ENCODE peak calls at places on chromosomes 13 and 19, in seven cellular contexts. Y is effector memory CD4-positive, alpha-beta T cell; S is left lung; B is thoracic aorta; Q is colonic mucosa; N is PC-9; Z is tibial artery. G is an unnamed sample. For H3K9me3, the result is how much of the 10 kb centered on the place peaks cover.

GRCh38 chr13:61258185-61258584 is 157.5 kb downstream of the PCDH20 start:
- DNase-seq in Q (no peak), B (no peak), Y (no peak), S (no peak), Z (no peak), N (no peak), G (no peak)

GRCh38 chr13:22836475-22836874 is 344.3 kb upstream of the SGCG start:
- DNase-seq in Z (no peak), Y (no peak), S (no peak), Q (no peak), B (no peak), N (no peak), G (no peak)

GRCh38 chr13:106986687-106987434 is 418.9 kb upstream of the ARGLU1 start:
- DNase-seq in N (no peak), Y (no peak), Z (no peak), S (no peak), B (no peak), Q (no peak), G (no peak)

GRCh38 chr19:13441810-13442512 is 64.3 kb downstream of the CACNA1A start:
- DNase-seq in Z (no peak), N (peak), B (no peak), Y (peak), Q (peak), S (no peak), G (peak)

GRCh38 chr13:94454906-94455305 is 24.6 kb downstream of the DCT start:
- DNase-seq in Y (no peak), N (no peak), Z (no peak), B (no peak), Q (no peak), S (no peak), G (no peak)

GRCh38 chr19:973726-974563 is 10.2 kb upstream of the WDR18 start:
- DNase-seq in Y (no peak), N (no peak), Q (no peak), S (no peak), Z (no peak), B (no peak), G (no peak)

GRCh38 chr13:33281951-33282595 is 3.5 kb downstream of the STARD13 start:
- DNase-seq in B (no peak), Q (no peak), N (no peak), Y (no peak), Z (no peak), S (no peak), G (no peak)

GRCh38 chr13:111344471-111345191 is 24.2 kb downstream of the TEX29 start:
- DNase-seq in B (no peak), N (peak), Z (no peak), S (peak), Y (no peak), Q (no peak), G (no peak)

GRCh38 chr13:35818577-35819165 is 312.5 kb downstream of the DCLK1 start:
- DNase-seq in S (no peak), Q (no peak), B (no peak), Z (no peak), N (no peak), Y (no peak), G (no peak)

GRCh38 chr13:107765724-107766436 is 449.5 kb downstream of the LIG4 start:
- DNase-seq in N (no peak), Z (no peak), B (no peak), Y (no peak), S (no peak), Q (no peak), G (no peak)

GRCh38 chr19:17654993-17655392 is 33.2 kb downstream of the UNC13A start:
- DNase-seq in B (no peak), Y (no peak), N (peak), S (peak), Z (no peak), Q (peak), G (no peak)

GRCh38 chr13:106752584-106753202 is 184.8 kb upstream of the ARGLU1 start:
- DNase-seq in Y (no peak), Q (no peak), N (no peak), B (no peak), S (no peak), Z (no peak), G (no peak)

GRCh38 chr13:69677343-69677742 is 430.3 kb upstream of the ATXN8OS start:
- DNase-seq in Q (no peak), Y (no peak), S (no peak), Z (no peak), B (no peak), N (no peak), G (no peak)

GRCh38 chr19:48418317-48419064 is 25.0 kb downstream of the GRIN2D start:
- DNase-seq in S (peak), Z (no peak), Y (no peak), B (no peak), Q (no peak), N (no peak), G (no peak)

GRCh38 chr13:57045816-57046691 is 94.7 kb upstream of the PRR20A start:
- DNase-seq in Y (no peak), B (no peak), Z (no peak), S (no peak), Q (no peak), N (no peak), G (no peak)

GRCh38 chr13:101309014-101309619 is 107.2 kb downstream of the NALCN start:
- DNase-seq in Y (no peak), Z (no peak), Q (no peak), N (peak), S (no peak), B (no peak), G (no peak)

GRCh38 chr19:13804830-13805683 is 9.8 kb downstream of the ZSWIM4 start:
- DNase-seq in Y (no peak), N (no peak), S (peak), Q (no peak), Z (no peak), B (no peak), G (no peak)

GRCh38 chr13:30895773-30896172 is 10.3 kb upstream of the MEDAG start:
- DNase-seq in Y (no peak), Q (no peak), S (no peak), Z (peak), N (peak), B (peak), G (no peak)

GRCh38 chr13:73215807-73216206 is 157.0 kb downstream of the KLF5 start:
- DNase-seq in N (peak), S (no peak), Z (no peak), Q (no peak), Y (no peak), B (no peak), G (no peak)

GRCh38 chr13:78680064-78680463 is 21.1 kb upstream of the OBI1 start:
- DNase-seq in N (no peak), Z (no peak), Q (no peak), B (no peak), Y (no peak), S (no peak), G (no peak)

GRCh38 chr19:52188822-52189744 is 769 bp upstream of the PPP2R1A start:
- DNase-seq in N (no peak), S (peak), Y (no peak), B (peak), Z (no peak), Q (peak), G (peak)

GRCh38 chr19:347946-348861 is 3.6 kb upstream of the MIER2 start:
- DNase-seq in B (no peak), Z (no peak), Q (no peak), N (peak), S (no peak), Y (no peak), G (no peak)

GRCh38 chr13:78393286-78393685 is 210.1 kb downstream of the POU4F1 start:
- DNase-seq in B (no peak), Y (no peak), Z (no peak), Q (no peak), N (no peak), S (no peak), G (no peak)

GRCh38 chr13:33092422-33092987 is 76.3 kb downstream of the KL start:
- DNase-seq in Z (no peak), B (no peak), N (no peak), Y (no peak), Q (no peak), S (no peak), G (no peak)

GRCh38 chr19:38711726-38712153 is 32.5 kb downstream of the CAPN12 start:
- DNase-seq in S (no peak), Y (no peak), N (no peak), B (no peak), Q (no peak), Z (peak), G (no peak)

GRCh38 chr13:94351292-94352000 is 128.0 kb downstream of the DCT start:
- DNase-seq in Y (no peak), Z (no peak), B (no peak), Q (no peak), N (no peak), S (no peak), G (no peak)

GRCh38 chr19:4363571-4364304 is 20.4 kb downstream of the MPND start:
- DNase-seq in S (no peak), N (no peak), B (no peak), Z (peak), Q (no peak), Y (no peak), G (no peak)

GRCh38 chr13:87444135-87444534 is 227.0 kb upstream of the SLITRK5 start:
- DNase-seq in S (no peak), N (no peak), B (no peak), Y (no peak), Z (no peak), Q (no peak), G (no peak)

GRCh38 chr19:34235425-34235940 is 18.9 kb upstream of the GARRE1 start:
- DNase-seq in S (no peak), Z (no peak), Q (no peak), Y (no peak), B (no peak), N (no peak), G (no peak)

GRCh38 chr13:36090592-36090991 is 40.6 kb downstream of the DCLK1 start:
- DNase-seq in B (no peak), S (no peak), N (no peak), Q (no peak), Y (no peak), Z (peak), G (no peak)

GRCh38 chr19:50175924-50176323 is 12.8 kb upstream of the IZUMO2 start:
- DNase-seq in S (no peak), Y (no peak), Z (no peak), Q (no peak), N (no peak), B (no peak), G (no peak)

DNA sequence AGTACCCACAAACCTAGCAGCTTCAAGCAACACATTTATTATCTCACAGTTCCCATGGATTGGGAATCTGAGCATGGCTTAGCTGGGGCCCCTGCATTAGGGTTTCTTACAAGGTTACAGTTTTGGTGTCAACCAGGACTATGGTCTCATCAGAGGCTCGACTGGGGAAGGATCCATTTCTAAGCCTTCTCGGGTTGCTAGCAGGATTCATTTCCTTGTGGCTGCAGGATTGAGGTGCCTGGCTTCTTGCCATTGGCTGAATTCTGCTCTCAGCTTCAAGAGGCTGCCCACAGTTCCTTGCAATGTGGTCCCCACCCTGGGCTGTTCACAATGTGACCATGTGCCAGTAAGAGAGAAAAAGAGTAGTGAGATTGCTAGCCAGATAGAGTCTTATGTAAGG is 26.7 kb downstream of the ZNRF4 start:
- DNase-seq in Y (no peak), Z (no peak), N (no peak), S (no peak), Q (no peak), B (no peak), G (no peak)
- H3K9me3 ChIP-seq in Y (under half), Z (under half), N (under half), S (under half), Q (under half), B (under half), G (under half)

DNA sequence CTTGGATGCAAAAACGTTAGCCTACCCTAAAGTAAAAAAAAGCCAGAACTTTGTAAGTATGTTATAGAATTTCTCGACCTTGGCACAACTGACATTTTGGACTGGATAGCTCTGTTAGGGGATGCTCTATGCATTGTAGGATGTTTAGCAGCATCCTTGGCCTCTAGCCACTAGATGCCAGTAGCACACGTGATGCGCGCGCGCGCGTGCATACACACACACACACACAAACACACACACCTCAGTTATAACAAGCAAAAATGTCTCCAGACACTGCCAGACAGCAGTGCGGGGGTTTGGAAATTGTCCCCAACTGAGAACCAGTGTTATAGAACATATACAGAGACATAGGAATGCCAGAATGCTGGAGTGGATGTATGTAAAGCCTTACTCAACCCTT is 17.2 kb downstream of the ZNF226 start:
- DNase-seq in Z (no peak), Y (no peak), Q (no peak), N (no peak), B (no peak), S (no peak), G (no peak)
- H3K9me3 ChIP-seq in Z (half or more), Y (under half), Q (under half), N (under half), B (half or more), S (under half), G (under half)

GRCh38 chr19:58123354-58123753 is 25.3 kb upstream of the ZSCAN18 start:
- DNase-seq in Y (no peak), S (no peak), Z (no peak), B (no peak), N (no peak), Q (no peak), G (no peak)

GRCh38 chr19:58129284-58129683 is 21.3 kb downstream of the ZNF329 start:
- DNase-seq in Q (no peak), N (no peak), Y (no peak), S (no peak), B (no peak), Z (no peak), G (no peak)

GRCh38 chr19:58128041-58128685 is 22.4 kb downstream of the ZNF329 start:
- DNase-seq in N (no peak), Y (no peak), S (no peak), Z (no peak), Q (no peak), B (no peak), G (no peak)
- H3K9me3 ChIP-seq in N (half or more), Y (half or more), S (under half), Z (half or more), Q (under half), B (half or more), G (half or more)

DNA sequence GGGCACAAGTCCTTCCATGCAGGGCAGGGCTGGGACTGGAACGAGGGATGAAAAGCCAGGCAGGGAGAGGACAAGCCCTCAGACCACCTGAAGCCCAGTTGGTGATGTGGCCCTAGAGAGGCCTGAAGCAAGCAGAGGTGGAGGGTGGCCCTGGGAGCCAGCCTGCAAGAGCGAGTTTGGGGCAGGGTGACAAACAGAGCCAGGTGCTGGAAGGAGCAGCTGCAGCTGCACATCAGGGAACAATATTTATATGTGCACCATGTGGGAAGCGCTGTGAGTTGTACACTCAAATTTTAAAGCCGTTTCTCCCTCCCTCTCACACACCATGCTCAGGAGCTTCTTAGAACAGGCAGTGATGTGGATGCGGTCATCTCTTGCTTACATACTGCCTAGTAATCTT is 67.8 kb downstream of the FGF9 start:
- DNase-seq in Y (no peak), Z (no peak), S (no peak), N (no peak), B (no peak), Q (no peak), G (no peak)
- H3K9me3 ChIP-seq in Y (under half), Z (under half), S (under half), N (under half), B (under half), Q (under half), G (under half)

GRCh38 chr19:58117841-58118575 is 20.0 kb upstream of the ZSCAN18 start:
- DNase-seq in Q (no peak), Y (no peak), B (no peak), N (no peak), Z (no peak), S (no peak), G (no peak)

DNA sequence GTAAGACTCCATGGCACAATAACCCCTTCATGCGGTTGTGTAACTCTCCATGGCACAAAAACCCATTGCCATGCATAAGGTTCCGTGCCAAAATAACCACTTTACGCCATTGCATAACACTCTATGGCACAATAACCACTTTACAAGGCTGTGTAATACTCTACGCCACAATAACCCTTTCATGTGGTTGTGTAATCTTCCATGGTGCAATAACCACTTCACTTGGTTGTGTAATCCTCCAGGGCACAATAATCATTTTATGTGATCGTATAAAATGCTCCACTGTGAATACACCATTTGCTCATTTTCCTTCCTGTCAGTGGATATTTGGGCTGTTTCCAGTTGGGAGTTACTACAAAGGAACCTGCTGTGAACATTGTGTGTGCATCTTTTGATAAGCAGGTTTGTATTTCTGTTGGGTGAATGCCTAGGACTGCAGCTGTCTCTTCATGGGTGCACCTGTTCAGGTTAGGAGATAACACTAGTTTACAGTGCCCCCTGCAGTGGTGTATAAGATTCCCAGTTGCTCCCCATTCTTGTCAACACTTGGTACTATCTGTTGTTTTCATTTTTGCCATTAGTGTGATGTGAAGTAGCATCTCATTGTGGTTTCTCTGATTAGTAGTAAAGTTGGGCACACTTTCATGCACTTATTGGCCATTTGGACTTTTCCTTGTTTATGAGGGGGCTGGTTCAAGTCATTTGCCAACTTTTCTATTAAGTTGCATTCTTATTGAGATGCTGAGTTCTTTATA is 21.1 kb upstream of the ZSCAN18 start:
- DNase-seq in S (no peak), B (no peak), Q (no peak), N (no peak), Z (no peak), Y (no peak), G (no peak)
- H3K9me3 ChIP-seq in S (under half), B (half or more), Q (under half), N (half or more), Z (half or more), Y (half or more), G (under half)

GRCh38 chr13:26950968-26951367 is 190.4 kb upstream of the GPR12 start:
- DNase-seq in Z (no peak), Q (peak), B (no peak), S (no peak), Y (no peak), N (no peak), G (no peak)
- H3K9me3 ChIP-seq in Z (under half), Q (under half), B (under half), S (under half), Y (under half), N (under half), G (under half)

GRCh38 chr19:28049875-28050274 is 1163.1 kb downstream of the UQCRFS1 start:
- DNase-seq in S (no peak), B (no peak), Q (no peak), Y (no peak), Z (no peak), N (no peak), G (no peak)
- H3K9me3 ChIP-seq in S (under half), B (under half), Q (under half), Y (under half), Z (under half), N (under half), G (under half)

GRCh38 chr19:27672309-27673047 is 1540.5 kb downstream of the UQCRFS1 start:
- DNase-seq in B (no peak), Z (peak), N (no peak), S (no peak), Q (no peak), Y (no peak), G (no peak)
- H3K9me3 ChIP-seq in B (under half), Z (under half), N (under half), S (under half), Q (under half), Y (under half), G (under half)

GRCh38 chr13:19148561-19148960 is 33.1 kb downstream of the TUBA3C start:
- DNase-seq in Y (no peak), N (no peak), Q (no peak), S (no peak), B (no peak), Z (no peak), G (no peak)

GRCh38 chr13:19150712-19151228 is 30.9 kb downstream of the TUBA3C start:
- DNase-seq in N (no peak), Q (no peak), S (no peak), Y (no peak), Z (no peak), B (no peak), G (no peak)

GRCh38 chr13:19151581-19152263 is 29.9 kb downstream of the TUBA3C start:
- DNase-seq in B (no peak), Q (no peak), Z (no peak), N (no peak), S (no peak), Y (no peak), G (no peak)

GRCh38 chr13:19152403-19152802 is 29.2 kb downstream of the TUBA3C start:
- DNase-seq in Q (no peak), S (no peak), N (no peak), Z (no peak), B (no peak), Y (no peak), G (no peak)

DNA sequence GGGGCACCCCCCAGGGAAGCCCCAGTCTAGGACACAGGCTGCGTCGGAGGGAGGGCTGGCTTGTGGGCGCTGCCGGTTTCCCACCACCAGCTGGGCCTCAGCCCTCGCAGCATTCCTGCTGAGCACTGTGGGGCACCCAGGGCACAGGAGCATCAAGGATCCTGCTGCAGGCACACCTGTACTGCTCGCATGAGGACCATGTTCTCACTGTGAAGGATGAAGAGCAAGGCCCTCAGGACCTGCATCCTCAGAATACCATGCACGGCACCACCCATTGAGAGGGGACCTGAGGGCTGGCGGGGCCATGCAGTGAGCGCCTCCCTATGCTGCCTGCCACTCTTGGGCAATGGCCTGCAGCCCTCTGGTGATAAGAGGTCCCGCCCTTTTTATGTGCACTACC is 31.4 kb downstream of the TUBA3C start:
- DNase-seq in S (no peak), B (no peak), Z (no peak), Q (no peak), N (no peak), Y (no peak), G (no peak)
- H3K9me3 ChIP-seq in S (under half), B (under half), Z (under half), Q (under half), N (under half), Y (under half), G (under half)

G was measured in T-helper 17 cell.